ENCODE peak calls at places on chromosome 1, in nine cellular contexts. E is transverse colon; H is psoas muscle; J is uterus; T is RWPE1; D is pancreas; Q is prostate gland; O is right cardiac atrium; G is CD4-positive, alpha-beta memory T cell. K is an unnamed sample.

GRCh38 chr1:198530964-198531363 is 9.5 kb downstream of the ATP6V1G3 start:
- DNase-seq in E (no peak), H (no peak), J (no peak), T (no peak), D (no peak), Q (no peak), O (no peak), G (no peak), K (no peak)

GRCh38 chr1:88595355-88595754 is 88.7 kb upstream of the PKN2 start:
- DNase-seq in E (no peak), H (no peak), J (no peak), T (peak; percentile 11), D (no peak), Q (no peak), O (no peak), G (peak; percentile 31), K (no peak)

GRCh38 chr1:36706416-36706815 is 223.7 kb upstream of the CSF3R start:
- DNase-seq in E (no peak), H (no peak), J (no peak), T (no peak), D (no peak), Q (no peak), O (no peak), G (no peak), K (no peak)

GRCh38 chr1:97758589-97759057 is 162.2 kb downstream of the DPYD start:
- DNase-seq in E (no peak), H (no peak), J (no peak), T (no peak), D (no peak), Q (no peak), O (peak; percentile 32), G (no peak), K (no peak)

GRCh38 chr1:235012436-235013210 is 116.0 kb downstream of the TOMM20 start:
- DNase-seq in E (no peak), H (no peak), J (no peak), T (no peak), D (no peak), Q (no peak), O (no peak), G (no peak), K (no peak)

GRCh38 chr1:97893844-97894243 is 27.0 kb downstream of the DPYD start:
- DNase-seq in E (no peak), H (no peak), J (no peak), T (no peak), D (no peak), Q (no peak), O (no peak), G (no peak), K (no peak)

GRCh38 chr1:41418868-41419583 is 57.8 kb downstream of the FOXO6 start:
- DNase-seq in E (peak; percentile 79), H (peak; percentile 95), J (peak; percentile 60), T (peak; percentile 95), D (peak; percentile 86), Q (peak; percentile 91), O (peak; percentile 96), G (no peak), K (peak; percentile 89)

GRCh38 chr1:12163210-12163609 is 3.6 kb upstream of the TNFRSF1B start:
- DNase-seq in E (no peak), H (no peak), J (no peak), T (no peak), D (no peak), Q (no peak), O (peak; percentile 40), G (no peak), K (no peak)

GRCh38 chr1:6585841-6586240 is 6.0 kb downstream of the ZBTB48 start:
- DNase-seq in E (no peak), H (no peak), J (no peak), T (no peak), D (no peak), Q (no peak), O (no peak), G (no peak), K (no peak)

GRCh38 chr1:153610334-153611023 is 2.5 kb downstream of the S100A16 start:
- DNase-seq in E (no peak), H (peak; percentile 43), J (no peak), T (no peak), D (no peak), Q (no peak), O (no peak), G (no peak), K (no peak)

GRCh38 chr1:208203127-208203847 is 40.9 kb downstream of the PLXNA2 start:
- DNase-seq in E (peak; percentile 79), H (peak; percentile 41), J (no peak), T (no peak), D (peak; percentile 70), Q (peak; percentile 76), O (peak; percentile 89), G (no peak), K (no peak)

GRCh38 chr1:208204779-208205178 is 39.4 kb downstream of the PLXNA2 start:
- DNase-seq in E (no peak), H (no peak), J (no peak), T (no peak), D (no peak), Q (no peak), O (no peak), G (no peak), K (no peak)

GRCh38 chr1:208205216-208206013 is 38.8 kb downstream of the PLXNA2 start:
- DNase-seq in E (peak; percentile 67), H (no peak), J (no peak), T (no peak), D (no peak), Q (no peak), O (no peak), G (no peak), K (no peak)

GRCh38 chr1:208202333-208202987 is 41.7 kb downstream of the PLXNA2 start:
- DNase-seq in E (no peak), H (no peak), J (no peak), T (no peak), D (no peak), Q (no peak), O (no peak), G (no peak), K (no peak)

GRCh38 chr1:208203848-208204609 is 40.2 kb downstream of the PLXNA2 start:
- DNase-seq in E (no peak), H (no peak), J (no peak), T (no peak), D (no peak), Q (no peak), O (no peak), G (no peak), K (no peak)
- H3K27ac ChIP-seq in E (peak overlapping the region; percentile 89), H (peak overlapping the region; percentile 54), J (peak overlapping the region; percentile 12), T (peak overlapping the region; percentile 58), D (peak overlapping the region; percentile 23), Q (peak overlapping the region; percentile 48), O (peak overlapping the region; percentile 92), G (no peak overlapping the region), K (peak overlapping the region; percentile 67)

DNA sequence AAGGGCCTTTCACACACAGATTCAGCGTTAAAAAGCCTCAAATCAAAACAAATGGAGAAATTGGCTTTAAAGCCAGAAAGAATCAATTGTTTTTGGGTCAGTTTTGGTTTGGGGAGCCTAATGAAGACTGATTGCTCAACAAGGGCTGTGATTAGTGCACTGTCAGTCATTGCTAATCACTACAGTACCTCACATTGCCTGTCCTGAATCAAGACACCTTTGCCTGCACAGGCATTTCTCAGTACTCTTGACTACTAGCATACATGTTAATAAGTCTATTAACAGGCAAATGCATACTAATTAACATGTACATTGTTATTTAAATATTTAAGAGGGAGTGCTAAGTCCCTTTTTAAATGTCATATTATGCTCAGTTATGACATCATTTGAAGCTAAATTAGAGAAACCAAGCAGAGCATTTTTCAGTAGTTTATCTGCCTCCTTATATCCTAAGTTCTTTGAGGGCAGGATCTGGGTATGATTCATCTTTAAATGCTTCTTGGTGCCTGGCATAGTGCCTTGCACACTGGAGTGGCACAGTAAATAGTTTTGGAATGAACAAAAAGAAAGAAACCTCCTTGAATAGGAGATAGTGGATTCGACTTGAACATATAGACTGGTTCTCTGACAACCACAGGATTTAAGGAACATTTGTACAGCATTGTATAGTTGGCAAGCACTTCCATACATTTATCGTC is 25.8 kb upstream of the CCN1 start:
- DNase-seq in E (no peak), H (no peak), J (no peak), T (no peak), D (no peak), Q (no peak), O (no peak), G (no peak), K (no peak)
- H3K27ac ChIP-seq in E (peak overlapping the region; percentile 68), H (peak overlapping the region; percentile 84), J (peak overlapping the region; percentile 50), T (no peak overlapping the region), D (no peak overlapping the region), Q (no peak overlapping the region), O (no peak overlapping the region), G (no peak overlapping the region), K (peak overlapping the region; percentile 57)

DNA sequence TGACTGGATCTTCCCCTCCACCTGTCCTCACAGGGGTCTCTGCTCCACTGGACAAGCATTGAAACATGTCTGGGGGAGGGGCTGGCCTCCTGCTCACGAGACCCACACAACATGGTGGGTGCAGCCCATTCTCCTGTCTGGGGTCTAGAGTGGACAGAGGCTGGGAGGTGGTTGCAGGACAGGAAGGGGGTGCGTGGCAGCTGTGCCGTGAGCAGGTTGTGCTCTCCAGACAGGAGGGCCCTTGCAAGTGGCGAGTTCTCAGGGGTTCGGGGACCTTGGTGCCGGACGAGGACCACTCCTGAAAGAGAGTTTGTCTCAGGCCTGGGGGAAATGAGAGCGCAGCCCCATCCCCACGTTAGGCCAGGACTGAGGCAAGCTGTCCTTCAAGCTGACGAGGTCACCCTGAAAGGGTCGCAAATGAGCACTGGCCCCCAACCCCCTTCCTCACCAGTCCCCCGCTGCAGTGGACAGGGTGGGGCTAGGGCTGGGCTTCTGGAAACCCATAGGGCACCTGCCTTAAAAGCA is 21.2 kb upstream of the TTC34 start:
- DNase-seq in E (no peak), H (peak; percentile 6), J (no peak), T (no peak), D (no peak), Q (no peak), O (no peak), G (no peak), K (no peak)
- H3K27ac ChIP-seq in E (no peak overlapping the region), H (no peak overlapping the region), J (no peak overlapping the region), T (no peak overlapping the region), D (no peak overlapping the region), Q (no peak overlapping the region), O (no peak overlapping the region), G (no peak overlapping the region), K (no peak overlapping the region)

GRCh38 chr1:152112101-152112884 is 3.0 kb downstream of the TCHH start:
- DNase-seq in E (no peak), H (no peak), J (no peak), T (no peak), D (no peak), Q (no peak), O (peak; percentile 48), G (no peak), K (no peak)

GRCh38 chr1:152110365-152110859 is 4.8 kb downstream of the TCHH start:
- DNase-seq in E (no peak), H (no peak), J (peak; percentile 11), T (peak; percentile 36), D (no peak), Q (peak; percentile 12), O (peak; percentile 56), G (peak; percentile 27), K (no peak)

GRCh38 chr1:152109998-152110294 is 5.3 kb downstream of the TCHH start:
- DNase-seq in E (no peak), H (no peak), J (no peak), T (no peak), D (no peak), Q (no peak), O (no peak), G (no peak), K (no peak)

GRCh38 chr1:152111515-152111968 is 3.7 kb downstream of the TCHH start:
- DNase-seq in E (no peak), H (no peak), J (no peak), T (no peak), D (no peak), Q (no peak), O (peak; percentile 32), G (peak; percentile 22), K (no peak)

GRCh38 chr1:152110860-152111514 is 4.3 kb downstream of the TCHH start:
- DNase-seq in E (no peak), H (peak; percentile 21), J (peak; percentile 11), T (peak; percentile 25), D (no peak), Q (no peak), O (peak; percentile 56), G (peak; percentile 35), K (no peak)
- H3K27ac ChIP-seq in E (no peak overlapping the region), H (no peak overlapping the region), J (no peak overlapping the region), T (peak overlapping the region; percentile 76), D (no peak overlapping the region), Q (no peak overlapping the region), O (no peak overlapping the region), G (no peak overlapping the region), K (no peak overlapping the region)